ENCODE peak calls at places on chromosomes 11 and 22, in four cellular contexts. K is K562, L is GM12878, S is HepG2. X is an unnamed sample.

GRCh38 chr11:69360606-69361005 is 66.7 kb downstream of the MYEOV start:
- DNase-seq in K (no peak), L (no peak), S (no peak), X (no peak)

GRCh38 chr11:92225563-92226308 is 1.1 kb downstream of the FAT3 start:
- DNase-seq in K (no peak), L (no peak), S (no peak), X (no peak)

GRCh38 chr22:47625531-47626427 is 863.3 kb downstream of the TBC1D22A start:
- DNase-seq in K (no peak), L (no peak), S (no peak), X (no peak)

GRCh38 chr11:92829671-92830070 is 139.8 kb upstream of the MTNR1B start:
- DNase-seq in K (no peak), L (no peak), S (no peak), X (no peak)

GRCh38 chr11:15878756-15879155 is 477.6 kb downstream of the SOX6 start:
- DNase-seq in K (no peak), L (no peak), S (no peak), X (no peak)

GRCh38 chr11:721913-722811 is 16.1 kb downstream of the EPS8L2 start:
- DNase-seq in K (peak), L (no peak), S (no peak), X (no peak)

GRCh38 chr22:29369460-29369859 is 18.9 kb downstream of the AP1B1 start:
- DNase-seq in K (no peak), L (no peak), S (no peak), X (no peak)

GRCh38 chr11:78429667-78430066 is 12.0 kb upstream of the GAB2 start:
- DNase-seq in K (no peak), L (no peak), S (no peak), X (no peak)

GRCh38 chr11:125625594-125626380 is 824 bp downstream of the CHEK1 start:
- DNase-seq in K (peak), L (peak), S (peak), X (peak)

GRCh38 chr11:19368726-19369364 is 128.1 kb upstream of the E2F8 start:
- DNase-seq in K (no peak), L (no peak), S (no peak), X (no peak)

GRCh38 chr11:121996574-121996973 is 119.4 kb downstream of the BLID start:
- DNase-seq in K (no peak), L (no peak), S (no peak), X (no peak)

GRCh38 chr11:19579957-19580356 is 132.7 kb upstream of the NAV2 start:
- DNase-seq in K (no peak), L (no peak), S (no peak), X (no peak)

GRCh38 chr11:38818720-38819119 is 2220.7 kb upstream of the RAG2 start:
- DNase-seq in K (no peak), L (no peak), S (no peak), X (no peak)

GRCh38 chr11:110199184-110199981 is 97.0 kb downstream of the RDX start:
- DNase-seq in K (no peak), L (no peak), S (peak), X (no peak)

GRCh38 chr11:123195182-123196059 is at the start of gene CLMP:
- DNase-seq in K (no peak), L (no peak), S (no peak), X (no peak)

GRCh38 chr22:26893711-26894110 is 236.3 kb downstream of the MIAT start:
- DNase-seq in K (no peak), L (no peak), S (no peak), X (no peak)

GRCh38 chr22:17978027-17978426 is 46.3 kb downstream of the MICAL3 start:
- DNase-seq in K (no peak), L (no peak), S (no peak), X (no peak)

GRCh38 chr22:17982572-17983141 is 41.7 kb downstream of the MICAL3 start:
- DNase-seq in K (no peak), L (no peak), S (no peak), X (no peak)

GRCh38 chr22:17980013-17980510 is 44.3 kb downstream of the MICAL3 start:
- DNase-seq in K (no peak), L (no peak), S (no peak), X (no peak)

GRCh38 chr22:17981497-17981896 is 42.9 kb downstream of the MICAL3 start:
- DNase-seq in K (no peak), L (no peak), S (no peak), X (no peak)

GRCh38 chr22:17980638-17981051 is 43.7 kb downstream of the MICAL3 start:
- DNase-seq in K (peak), L (no peak), S (no peak), X (no peak)
- TF ChIP-seq BHLHE40 in K (peak), L (no peak), S (no peak), X (no peak)

GRCh38 chr22:50582562-50583293 is at the start of gene CHKB:
- DNase-seq in K (peak), L (peak), S (peak), X (peak)

GRCh38 chr22:50581031-50581949 is 1.4 kb downstream of the CHKB start:
- DNase-seq in K (no peak), L (no peak), S (no peak), X (no peak)

GRCh38 chr22:50583294-50583865 is 731 bp upstream of the CHKB start:
- DNase-seq in K (no peak), L (no peak), S (peak), X (no peak)

GRCh38 chr22:50579752-50580151 is 1.5 kb upstream of the CPT1B start:
- DNase-seq in K (no peak), L (no peak), S (no peak), X (no peak)

GRCh38 chr22:50581950-50582561 is 593 bp downstream of the CHKB start:
- DNase-seq in K (peak), L (no peak), S (no peak), X (no peak)
- TF ChIP-seq KDM1A in K (no peak), L (no peak), S (no peak), X (no peak)

GRCh38 chr11:77299528-77299993 is 1.9 kb downstream of the GDPD4 start:
- DNase-seq in K (peak), L (no peak), S (peak), X (peak)

GRCh38 chr11:77303328-77303727 is 1.8 kb upstream of the GDPD4 start:
- DNase-seq in K (no peak), L (no peak), S (no peak), X (no peak)

GRCh38 chr11:77301510-77301909 is at the start of gene GDPD4:
- DNase-seq in K (peak), L (no peak), S (no peak), X (no peak)

GRCh38 chr11:77300695-77301094 is 791 bp downstream of the GDPD4 start:
- DNase-seq in K (no peak), L (no peak), S (no peak), X (peak)

GRCh38 chr11:77302752-77303151 is 1.3 kb upstream of the GDPD4 start:
- DNase-seq in K (no peak), L (no peak), S (peak), X (no peak)
- TF ChIP-seq BHLHE40 in K (no peak), L (no peak), S (no peak), X (no peak)

GRCh38 chr11:58560842-58561241 is 14.8 kb downstream of the LPXN start:
- DNase-seq in K (no peak), L (no peak), S (no peak), X (no peak)
- TF ChIP-seq KDM1A in K (no peak), L (no peak), S (no peak), X (no peak)

GRCh38 chr11:42243370-42243769 is 783.9 kb upstream of the LRRC4C start:
- DNase-seq in K (no peak), L (no peak), S (no peak), X (no peak)

GRCh38 chr11:42234381-42235035 is 775.1 kb upstream of the LRRC4C start:
- DNase-seq in K (no peak), L (no peak), S (no peak), X (no peak)

GRCh38 chr11:42244376-42244775 is 784.9 kb upstream of the LRRC4C start:
- DNase-seq in K (no peak), L (no peak), S (no peak), X (no peak)

GRCh38 chr11:42237701-42238235 is 778.3 kb upstream of the LRRC4C start:
- DNase-seq in K (no peak), L (no peak), S (no peak), X (no peak)

DNA sequence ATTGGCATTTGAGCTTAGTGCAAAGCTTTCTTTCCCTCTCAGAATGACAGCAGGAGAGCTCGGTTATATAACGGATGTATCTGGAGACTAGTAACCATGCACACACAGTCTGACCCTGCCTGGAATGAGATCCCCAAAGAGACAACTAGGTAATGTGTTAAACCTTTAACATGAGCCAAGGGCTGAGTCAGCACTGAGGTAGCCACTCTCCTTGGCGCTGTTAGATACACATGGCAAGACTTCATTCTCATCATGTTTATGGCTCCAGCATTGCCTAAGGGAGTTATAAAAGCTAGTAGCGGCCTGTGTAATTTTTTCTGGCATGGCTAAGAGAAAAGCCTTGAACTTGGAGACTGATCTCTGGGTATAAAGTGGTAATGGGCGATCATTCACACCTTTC is 779.6 kb upstream of the LRRC4C start:
- DNase-seq in K (no peak), L (no peak), S (no peak), X (no peak)
- TF ChIP-seq BHLHE40 in K (no peak), L (no peak), S (no peak), X (no peak)

DNA sequence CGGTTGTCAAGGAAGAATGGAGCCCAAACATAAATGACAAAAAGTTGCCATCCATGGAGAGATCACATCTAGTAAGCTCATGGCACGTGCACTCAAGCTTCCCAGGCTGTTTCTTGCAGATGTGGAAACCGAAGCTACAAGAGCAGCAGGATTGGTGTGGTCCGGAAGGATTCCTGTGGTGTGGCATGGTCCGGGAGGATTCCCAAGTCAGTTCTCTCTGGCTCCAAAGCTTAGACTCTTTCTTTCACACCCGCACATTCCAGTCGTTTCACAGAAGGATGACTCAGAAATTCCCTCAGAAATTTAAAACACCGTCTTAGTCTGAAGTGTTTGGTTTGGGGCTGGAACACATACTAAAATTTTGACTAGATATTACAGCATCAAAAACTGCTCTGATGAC is 78.0 kb upstream of the DRD2 start:
- DNase-seq in K (no peak), L (no peak), S (no peak), X (peak)
- TF ChIP-seq KDM1A in K (no peak), L (no peak), S (no peak), X (no peak)

GRCh38 chr22:21714784-21715183 is 20.8 kb downstream of the YPEL1 start:
- DNase-seq in K (no peak), L (no peak), S (no peak), X (no peak)
- TF ChIP-seq BHLHE40 in K (no peak), L (no peak), S (no peak), X (no peak)

GRCh38 chr11:81005595-81005994 is 1564.8 kb upstream of the TENM4 start:
- DNase-seq in K (no peak), L (no peak), S (no peak), X (peak)

GRCh38 chr11:81010631-81011030 is 1569.8 kb upstream of the TENM4 start:
- DNase-seq in K (no peak), L (no peak), S (no peak), X (no peak)

GRCh38 chr11:81002374-81002773 is 1561.5 kb upstream of the TENM4 start:
- DNase-seq in K (no peak), L (no peak), S (no peak), X (no peak)

GRCh38 chr11:81004576-81004975 is 1563.7 kb upstream of the TENM4 start:
- DNase-seq in K (no peak), L (no peak), S (no peak), X (no peak)

DNA sequence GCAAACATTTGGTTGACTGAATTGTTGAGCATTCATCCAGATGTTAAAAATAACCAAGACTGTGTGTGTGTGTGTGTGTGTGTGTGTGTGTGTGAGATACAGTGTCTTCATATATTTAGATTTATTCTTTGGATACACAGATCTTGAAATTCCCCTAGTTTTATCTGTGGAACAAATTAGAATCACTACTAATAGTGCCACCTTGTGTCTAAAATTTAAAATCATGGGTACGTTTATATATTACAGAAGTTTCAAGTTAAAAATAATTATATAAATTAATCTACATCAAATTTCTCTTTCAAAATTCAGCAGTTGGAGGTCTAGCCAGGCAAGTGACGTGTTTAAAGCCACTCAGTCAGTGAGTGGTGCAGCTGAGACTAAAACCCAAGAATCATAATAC is 1566.2 kb upstream of the TENM4 start:
- DNase-seq in K (no peak), L (no peak), S (no peak), X (no peak)
- TF ChIP-seq KDM1A in K (no peak), L (no peak), S (no peak), X (no peak)

GRCh38 chr11:8265681-8266241 is 2.1 kb upstream of the LMO1 start:
- DNase-seq in K (no peak), L (no peak), S (no peak), X (peak)
- TF ChIP-seq BHLHE40 in K (no peak), L (no peak), S (no peak), X (no peak)

GRCh38 chr11:2269601-2270321 is 627 bp downstream of the ASCL2 start:
- DNase-seq in K (peak), L (no peak), S (no peak), X (peak)

GRCh38 chr11:2272241-2272945 is 2.0 kb upstream of the ASCL2 start:
- DNase-seq in K (no peak), L (no peak), S (no peak), X (no peak)

GRCh38 chr11:2270322-2271076 is at the start of gene ASCL2:
- DNase-seq in K (peak), L (no peak), S (no peak), X (no peak)

GRCh38 chr11:2271327-2272240 is 1.2 kb upstream of the ASCL2 start:
- DNase-seq in K (no peak), L (no peak), S (no peak), X (no peak)

GRCh38 chr11:2271077-2271326 is 614 bp upstream of the ASCL2 start:
- DNase-seq in K (peak), L (no peak), S (no peak), X (no peak)
- TF ChIP-seq KDM1A in K (no peak), L (no peak), S (no peak), X (no peak)